ENCODE peak calls at places on chromosomes 2 and 18, in eight cellular contexts. O is CD8-positive, alpha-beta memory T cell; C is IMR-90; A is astrocyte of the cerebellum; Z is adrenal gland; N is WERI-Rb-1; Y is body of pancreas; S is upper lobe of right lung. W is an unnamed sample.

GRCh38 chr2:43059183-43059897 is 167.1 kb downstream of the ZFP36L2 start:
- DNase-seq in O (peak; percentile 75), C (peak; percentile 98), A (peak; percentile 88), Z (peak; percentile 79), N (no peak), Y (peak; percentile 39), S (peak; percentile 80), W (peak; percentile 81)

GRCh38 chr2:101930019-101930418 is 61.7 kb upstream of the IL1R2 start:
- DNase-seq in O (no peak), C (no peak), A (no peak), Z (no peak), N (no peak), Y (no peak), S (no peak), W (no peak)

GRCh38 chr2:24404582-24404981 is 44.2 kb upstream of the ITSN2 start:
- DNase-seq in O (no peak), C (peak; percentile 51), A (peak; percentile 29), Z (peak; percentile 59), N (no peak), Y (no peak), S (no peak), W (no peak)

GRCh38 chr2:19654310-19655090 is 247.3 kb downstream of the TTC32 start:
- DNase-seq in O (no peak), C (no peak), A (no peak), Z (no peak), N (no peak), Y (no peak), S (no peak), W (no peak)

GRCh38 chr2:207142461-207142860 is 23.3 kb downstream of the KLF7 start:
- DNase-seq in O (peak; percentile 43), C (no peak), A (no peak), Z (no peak), N (no peak), Y (no peak), S (no peak), W (no peak)

GRCh38 chr2:197126630-197127029 is 183.9 kb downstream of the ANKRD44 start:
- DNase-seq in O (no peak), C (no peak), A (no peak), Z (no peak), N (no peak), Y (no peak), S (no peak), W (no peak)

GRCh38 chr2:26327291-26328272 is 18.4 kb upstream of the SELENOI start:
- DNase-seq in O (no peak), C (peak; percentile 75), A (no peak), Z (no peak), N (no peak), Y (no peak), S (no peak), W (peak; percentile 30)

GRCh38 chr2:95390881-95391321 is 11.6 kb upstream of the FAHD2A start:
- DNase-seq in O (no peak), C (no peak), A (no peak), Z (no peak), N (no peak), Y (no peak), S (no peak), W (no peak)

GRCh38 chr2:185215497-185215896 is 523.1 kb upstream of the FSIP2 start:
- DNase-seq in O (no peak), C (no peak), A (no peak), Z (no peak), N (no peak), Y (no peak), S (no peak), W (no peak)

GRCh38 chr18:35141567-35142269 is 99.1 kb upstream of the ZNF397 start:
- DNase-seq in O (no peak), C (no peak), A (no peak), Z (no peak), N (no peak), Y (no peak), S (no peak), W (no peak)

GRCh38 chr2:85887566-85888019 is 1.2 kb downstream of the ST3GAL5 start:
- DNase-seq in O (peak; percentile 68), C (peak; percentile 40), A (no peak), Z (peak; percentile 61), N (peak; percentile 73), Y (peak; percentile 41), S (peak; percentile 78), W (peak; percentile 91)

GRCh38 chr2:85890522-85891176 is 1.9 kb upstream of the ST3GAL5 start:
- DNase-seq in O (no peak), C (no peak), A (no peak), Z (no peak), N (no peak), Y (no peak), S (no peak), W (no peak)

GRCh38 chr2:85888745-85889647 is at the start of gene ST3GAL5:
- DNase-seq in O (peak; percentile 96), C (peak; percentile 75), A (no peak), Z (peak; percentile 96), N (peak; percentile 87), Y (peak; percentile 87), S (peak; percentile 98), W (peak; percentile 96)

GRCh38 chr2:85888020-85888744 is 608 bp downstream of the ST3GAL5 start:
- DNase-seq in O (peak; percentile 55), C (no peak), A (no peak), Z (no peak), N (peak; percentile 26), Y (peak; percentile 25), S (no peak), W (peak; percentile 53)

DNA sequence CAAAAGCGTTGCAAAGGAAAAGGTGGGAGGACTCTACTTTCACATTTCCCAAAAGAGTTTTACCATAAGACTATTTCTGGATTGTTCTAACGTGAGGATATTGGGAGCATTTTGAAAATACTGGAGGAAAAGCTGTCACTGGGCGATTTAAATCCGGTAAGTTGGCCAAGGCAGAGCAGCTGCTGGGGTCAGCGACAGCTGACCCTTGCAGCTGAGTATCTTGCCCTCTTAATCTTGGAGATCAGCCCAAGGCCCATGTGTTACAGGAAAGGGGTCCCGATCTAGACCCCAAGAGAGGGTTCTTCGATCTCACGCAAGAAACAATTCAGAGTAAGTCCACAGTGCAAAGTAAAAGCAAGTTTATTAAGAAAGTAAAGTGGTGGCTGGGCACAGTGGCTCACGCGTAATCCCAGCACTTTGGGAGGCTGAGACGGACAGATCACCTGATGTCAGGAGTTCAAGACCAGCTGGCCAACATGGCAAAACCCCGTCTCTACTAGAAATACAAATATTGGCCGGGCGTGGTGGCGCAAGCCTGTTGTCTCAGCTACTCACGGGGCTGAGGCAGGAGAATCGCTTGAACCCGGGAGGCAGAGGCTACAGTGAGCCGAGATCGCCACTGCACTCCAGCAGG is 975 bp upstream of the ST3GAL5 start:
- DNase-seq in O (peak; percentile 10), C (no peak), A (no peak), Z (peak; percentile 41), N (peak; percentile 13), Y (peak; percentile 51), S (peak; percentile 78), W (peak; percentile 51)
- H3K4me3 ChIP-seq in O (peak overlapping the region; percentile 97), C (peak overlapping the region; percentile 55), A (peak overlapping the region; percentile 61), Z (peak overlapping the region; percentile 31), N (peak overlapping the region; percentile 64), Y (peak overlapping the region; percentile 53), S (peak overlapping the region; percentile 76), W (peak overlapping the region; percentile 85)

DNA sequence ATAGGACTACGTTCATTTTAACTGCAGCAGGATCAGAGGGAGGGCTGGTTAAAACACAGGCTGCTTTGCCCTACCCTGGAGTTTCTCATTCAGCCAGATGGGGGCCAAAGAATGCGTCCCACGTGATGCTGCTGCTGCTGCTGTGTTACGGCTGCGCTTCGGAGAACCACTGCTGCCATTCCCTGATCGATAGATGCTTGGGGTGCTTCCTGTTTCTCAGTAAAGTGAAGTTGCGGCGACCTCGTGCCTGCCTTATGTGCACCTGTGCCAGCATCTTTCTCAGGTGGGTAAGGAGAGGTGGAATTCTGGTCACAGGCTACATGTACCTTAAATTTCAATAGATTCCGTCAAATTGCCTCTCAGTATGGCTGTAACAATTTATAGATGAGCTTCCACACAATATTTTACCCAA is 24.7 kb upstream of the TOGARAM2 start:
- DNase-seq in O (peak; percentile 10), C (no peak), A (no peak), Z (no peak), N (peak; percentile 46), Y (peak; percentile 39), S (no peak), W (no peak)
- H3K4me3 ChIP-seq in O (peak overlapping the region; percentile 44), C (no peak overlapping the region), A (no peak overlapping the region), Z (no peak overlapping the region), N (peak overlapping the region; percentile 36), Y (no peak overlapping the region), S (peak overlapping the region; percentile 20), W (no peak overlapping the region)

GRCh38 chr18:22349317-22349898 is 68.3 kb downstream of the CTAGE1 start:
- DNase-seq in O (no peak), C (no peak), A (no peak), Z (no peak), N (no peak), Y (no peak), S (no peak), W (no peak)

GRCh38 chr18:22346968-22347611 is 70.6 kb downstream of the CTAGE1 start:
- DNase-seq in O (no peak), C (peak; percentile 73), A (no peak), Z (peak; percentile 89), N (no peak), Y (peak; percentile 69), S (peak; percentile 84), W (no peak)

GRCh38 chr18:22349966-22350365 is 67.7 kb downstream of the CTAGE1 start:
- DNase-seq in O (no peak), C (no peak), A (no peak), Z (no peak), N (no peak), Y (no peak), S (no peak), W (no peak)

GRCh38 chr18:22347624-22348511 is 69.8 kb downstream of the CTAGE1 start:
- DNase-seq in O (peak; percentile 42), C (peak; percentile 16), A (no peak), Z (no peak), N (no peak), Y (peak; percentile 30), S (peak; percentile 67), W (no peak)

GRCh38 chr18:22348521-22349316 is 69.0 kb downstream of the CTAGE1 start:
- DNase-seq in O (peak; percentile 26), C (peak; percentile 42), A (no peak), Z (peak; percentile 66), N (no peak), Y (peak; percentile 63), S (peak; percentile 87), W (no peak)
- H3K4me3 ChIP-seq in O (peak overlapping the region; percentile 52), C (peak overlapping the region; percentile 25), A (peak overlapping the region; percentile 43), Z (no peak overlapping the region), N (no peak overlapping the region), Y (no peak overlapping the region), S (peak overlapping the region; percentile 56), W (no peak overlapping the region)

GRCh38 chr18:808086-808485 is 4.0 kb downstream of the YES1 start:
- DNase-seq in O (no peak), C (peak; percentile 64), A (no peak), Z (no peak), N (no peak), Y (no peak), S (no peak), W (peak; percentile 67)

GRCh38 chr18:805755-806110 is 6.3 kb downstream of the YES1 start:
- DNase-seq in O (no peak), C (no peak), A (no peak), Z (no peak), N (no peak), Y (no peak), S (no peak), W (no peak)

GRCh38 chr18:801137-801536 is 10.9 kb downstream of the YES1 start:
- DNase-seq in O (no peak), C (no peak), A (no peak), Z (no peak), N (no peak), Y (no peak), S (no peak), W (no peak)

GRCh38 chr18:808502-808901 is 3.5 kb downstream of the YES1 start:
- DNase-seq in O (no peak), C (no peak), A (no peak), Z (no peak), N (no peak), Y (no peak), S (no peak), W (no peak)

GRCh38 chr18:805008-805754 is 6.9 kb downstream of the YES1 start:
- DNase-seq in O (no peak), C (no peak), A (no peak), Z (no peak), N (no peak), Y (no peak), S (no peak), W (no peak)
- H3K4me3 ChIP-seq in O (no peak overlapping the region), C (no peak overlapping the region), A (no peak overlapping the region), Z (no peak overlapping the region), N (no peak overlapping the region), Y (no peak overlapping the region), S (peak overlapping the region; percentile 7), W (no peak overlapping the region)

W was measured in SJCRH30.